ENCODE peak calls at places on chromosomes 2 and 18, in five cellular contexts. One of them, this sample, is unnamed.

GRCh38 chr2:202944816-202945215 is 32.7 kb downstream of the CARF start:
- DNase-seq in A549: no peak
- DNase-seq in HepG2: no peak
- DNase-seq in K562: no peak
- DNase-seq in GM12878: no peak
- DNase-seq in this sample: no peak

GRCh38 chr2:55857766-55858165 is 65.8 kb downstream of the EFEMP1 start:
- DNase-seq in A549: no peak
- DNase-seq in HepG2: no peak
- DNase-seq in K562: no peak
- DNase-seq in GM12878: no peak
- DNase-seq in this sample: no peak

GRCh38 chr2:8169443-8169842 is 512.4 kb upstream of the ID2 start:
- DNase-seq in A549: no peak
- DNase-seq in HepG2: no peak
- DNase-seq in K562: no peak
- DNase-seq in GM12878: no peak
- DNase-seq in this sample: no peak

GRCh38 chr18:45957100-45957499 is 10.0 kb downstream of the EPG5 start:
- DNase-seq in A549: no peak
- DNase-seq in HepG2: no peak
- DNase-seq in K562: no peak
- DNase-seq in GM12878: no peak
- DNase-seq in this sample: no peak

GRCh38 chr2:37866535-37866934 is 58.6 kb upstream of the RMDN2 start:
- DNase-seq in A549: no peak
- DNase-seq in HepG2: no peak
- DNase-seq in K562: no peak
- DNase-seq in GM12878: no peak
- DNase-seq in this sample: no peak

GRCh38 chr2:187377335-187377734 is 70.7 kb downstream of the CALCRL start:
- DNase-seq in A549: no peak
- DNase-seq in HepG2: no peak
- DNase-seq in K562: no peak
- DNase-seq in GM12878: no peak
- DNase-seq in this sample: no peak

GRCh38 chr2:240929364-240930095 is 23.4 kb downstream of the CROCC2 start:
- DNase-seq in A549: no peak
- DNase-seq in HepG2: no peak
- DNase-seq in K562: no peak
- DNase-seq in GM12878: no peak
- DNase-seq in this sample: no peak

GRCh38 chr2:31390324-31390723 is 24.2 kb downstream of the XDH start:
- DNase-seq in A549: no peak
- DNase-seq in HepG2: no peak
- DNase-seq in K562: no peak
- DNase-seq in GM12878: no peak
- DNase-seq in this sample: no peak

GRCh38 chr2:67566292-67566691 is 169.2 kb downstream of the ETAA1 start:
- DNase-seq in A549: peak; percentile 52
- DNase-seq in HepG2: no peak
- DNase-seq in K562: no peak
- DNase-seq in GM12878: no peak
- DNase-seq in this sample: no peak

GRCh38 chr2:55155764-55156221 is 76.3 kb downstream of the CLHC1 start:
- DNase-seq in A549: no peak
- DNase-seq in HepG2: no peak
- DNase-seq in K562: no peak
- DNase-seq in GM12878: no peak
- DNase-seq in this sample: no peak

GRCh38 chr18:13501896-13502295 is 224.5 kb downstream of the FAM210A start:
- DNase-seq in A549: no peak
- DNase-seq in HepG2: no peak
- DNase-seq in K562: no peak
- DNase-seq in GM12878: peak; percentile 57
- DNase-seq in this sample: no peak
- TF ChIP-seq JUNB in A549: no peak
- TF ChIP-seq JUNB in HepG2: no peak
- TF ChIP-seq JUNB in K562: no peak
- TF ChIP-seq JUNB in GM12878: peak; percentile 77
- TF ChIP-seq JUNB in this sample: no peak

GRCh38 chr2:223536546-223536945 is 65.6 kb downstream of the SCG2 start:
- DNase-seq in A549: no peak
- DNase-seq in HepG2: no peak
- DNase-seq in K562: no peak
- DNase-seq in GM12878: no peak
- DNase-seq in this sample: no peak
- TF ChIP-seq REST in A549: no peak
- TF ChIP-seq REST in HepG2: no peak
- TF ChIP-seq REST in K562: no peak
- TF ChIP-seq REST in GM12878: no peak
- TF ChIP-seq REST in this sample: no peak

GRCh38 chr2:44479127-44479887 is 117.6 kb downstream of the CAMKMT start:
- DNase-seq in A549: peak; percentile 91
- DNase-seq in HepG2: peak; percentile 89
- DNase-seq in K562: peak; percentile 64
- DNase-seq in GM12878: peak; percentile 61
- DNase-seq in this sample: peak; percentile 93
- TF ChIP-seq JUNB in A549: no peak
- TF ChIP-seq JUNB in HepG2: no peak
- TF ChIP-seq JUNB in K562: no peak
- TF ChIP-seq JUNB in GM12878: peak; percentile 9
- TF ChIP-seq JUNB in this sample: no peak

DNA sequence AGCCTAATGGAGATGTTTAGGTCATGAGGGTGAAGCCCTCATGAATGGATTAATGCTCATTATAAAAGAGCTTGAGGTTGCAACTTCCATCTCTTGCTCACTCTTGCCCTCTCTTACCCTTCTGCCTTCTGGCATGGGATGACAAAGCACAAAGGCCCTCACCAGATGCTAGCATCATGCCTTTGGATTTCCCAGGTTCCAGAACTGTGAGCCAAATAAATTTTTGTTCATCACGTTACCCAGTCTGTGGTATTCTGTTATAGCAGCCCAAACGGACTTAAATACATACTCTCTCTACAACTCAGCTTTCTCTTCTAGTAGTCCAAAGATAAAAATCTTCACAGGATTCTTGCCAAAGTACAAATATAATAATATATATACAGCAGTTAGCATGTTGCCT is 75.8 kb downstream of the LNPK start:
- DNase-seq in A549: no peak
- DNase-seq in HepG2: no peak
- DNase-seq in K562: no peak
- DNase-seq in GM12878: no peak
- DNase-seq in this sample: no peak
- TF ChIP-seq REST in A549: no peak
- TF ChIP-seq REST in HepG2: no peak
- TF ChIP-seq REST in K562: no peak
- TF ChIP-seq REST in GM12878: no peak
- TF ChIP-seq REST in this sample: no peak

GRCh38 chr18:31105733-31106132 is 3.5 kb upstream of the DSC2 start:
- DNase-seq in A549: no peak
- DNase-seq in HepG2: no peak
- DNase-seq in K562: no peak
- DNase-seq in GM12878: no peak
- DNase-seq in this sample: no peak
- TF ChIP-seq JUNB in A549: no peak
- TF ChIP-seq JUNB in HepG2: no peak
- TF ChIP-seq JUNB in K562: no peak
- TF ChIP-seq JUNB in GM12878: no peak
- TF ChIP-seq JUNB in this sample: no peak

DNA sequence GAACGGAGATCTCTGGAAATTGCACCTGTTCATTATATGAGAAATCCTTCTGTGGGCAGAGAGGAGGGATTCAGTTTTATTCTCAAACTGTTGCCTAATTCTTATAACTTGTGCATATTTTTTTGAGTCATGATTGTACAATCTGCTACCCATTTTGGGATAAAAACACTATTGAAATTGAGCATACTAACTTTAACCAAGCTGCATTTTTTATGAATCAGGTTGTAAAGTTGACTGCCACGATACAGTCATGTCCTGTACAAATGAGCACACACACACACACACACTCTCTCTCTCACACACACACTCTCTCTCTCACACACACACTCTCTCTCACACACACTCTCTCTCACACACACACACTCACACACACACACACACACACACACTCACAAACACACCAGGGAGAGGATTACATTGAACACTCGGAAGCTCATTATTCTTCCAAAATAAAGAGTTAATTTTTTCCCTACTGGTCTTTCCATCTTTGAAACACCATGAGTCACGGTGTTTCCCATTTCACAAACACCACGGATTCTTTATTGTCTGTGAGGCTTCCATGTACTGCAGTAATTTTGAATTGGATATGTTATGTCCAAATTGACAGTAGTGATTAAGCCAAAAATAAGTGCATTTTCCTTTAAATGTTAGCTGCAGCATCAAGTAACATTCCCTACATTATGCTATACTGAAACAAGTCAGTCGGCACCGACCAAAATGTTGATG is 216.8 kb downstream of the ARHGAP15 start:
- DNase-seq in A549: no peak
- DNase-seq in HepG2: no peak
- DNase-seq in K562: no peak
- DNase-seq in GM12878: no peak
- DNase-seq in this sample: no peak
- TF ChIP-seq REST in A549: no peak
- TF ChIP-seq REST in HepG2: no peak
- TF ChIP-seq REST in K562: no peak
- TF ChIP-seq REST in GM12878: no peak
- TF ChIP-seq REST in this sample: no peak